ENCODE peak calls at places on chromosomes 6 and 20, in four cellular contexts. M, E, U and V are unnamed samples.
A peak's percentile ranks its signal among the peaks of the same experiment; 100 is the strongest.

GRCh38 chr20:641516-641913 is 11.5 kb downstream of the SRXN1 start:
- DNase-seq in E (no peak), U (no peak), M (no peak), V (peak; percentile 77)

GRCh38 chr6:42099340-42100028 is 42.9 kb downstream of the C6orf132 start:
- DNase-seq in M (no peak), U (no peak), E (peak; percentile 71), V (no peak)

GRCh38 chr6:158518196-158519127 is 41.4 kb upstream of the TMEM181 start:
- DNase-seq in U (peak; percentile 69), M (no peak), E (peak; percentile 69), V (peak; percentile 87)

GRCh38 chr6:157715766-157716171 is 107.3 kb upstream of the SNX9 start:
- DNase-seq in E (peak; percentile 95), U (no peak), M (no peak), V (no peak)

GRCh38 chr6:87728706-87729105 is 26.7 kb upstream of the AKIRIN2 start:
- DNase-seq in U (no peak), E (no peak), M (no peak), V (no peak)

GRCh38 chr6:140602431-140602836 is 1228.0 kb upstream of the CITED2 start:
- DNase-seq in E (no peak), M (no peak), U (no peak), V (no peak)

GRCh38 chr6:55176958-55177357 is 2.6 kb downstream of the HCRTR2 start:
- DNase-seq in U (no peak), E (peak; percentile 23), M (no peak), V (no peak)

GRCh38 chr6:17318435-17319165 is 37.4 kb downstream of the RBM24 start:
- DNase-seq in U (no peak), M (no peak), E (no peak), V (no peak)

GRCh38 chr20:45090481-45090880 is 10.4 kb downstream of the KCNS1 start:
- DNase-seq in M (no peak), E (peak; percentile 7), U (no peak), V (no peak)

GRCh38 chr20:32050851-32051556 is 1.0 kb upstream of the HCK start:
- DNase-seq in U (peak; percentile 69), M (no peak), E (no peak), V (peak; percentile 65)

GRCh38 chr20:62285722-62286121 is 17.1 kb upstream of the ADRM1 start:
- DNase-seq in M (no peak), E (no peak), U (no peak), V (no peak)

GRCh38 chr6:90086517-90086916 is 192.2 kb downstream of the GJA10 start:
- DNase-seq in U (no peak), M (no peak), E (peak; percentile 54), V (no peak)

GRCh38 chr6:36610576-36611336 is 16.6 kb downstream of the SRSF3 start:
- DNase-seq in U (no peak), M (no peak), E (no peak), V (no peak)

GRCh38 chr6:42532038-42532669 is 31.7 kb upstream of the UBR2 start:
- DNase-seq in E (peak; percentile 73), U (no peak), M (peak; percentile 36), V (no peak)

GRCh38 chr6:81865712-81866111 is 113.2 kb upstream of the TENT5A start:
- DNase-seq in E (peak; percentile 92), U (no peak), M (no peak), V (no peak)

GRCh38 chr6:29989211-29989610 is 46.9 kb downstream of the HLA-A start:
- DNase-seq in M (no peak), E (no peak), U (no peak), V (no peak)

GRCh38 chr6:77368660-77369313 is 94.5 kb downstream of the HTR1B start:
- DNase-seq in E (peak; percentile 38), M (no peak), U (peak; percentile 52), V (peak; percentile 80)

GRCh38 chr6:3389390-3390167 is 67.3 kb downstream of the SLC22A23 start:
- DNase-seq in E (peak; percentile 16), U (no peak), M (no peak), V (no peak)

GRCh38 chr20:37413023-37413334 is 67.0 kb downstream of the SRC start:
- DNase-seq in M (no peak), E (no peak), U (no peak), V (no peak)

GRCh38 chr20:6178537-6178936 is 55.7 kb upstream of the FERMT1 start:
- DNase-seq in M (peak; percentile 24), U (no peak), E (peak; percentile 51), V (no peak)

GRCh38 chr6:16301511-16301910 is 63.1 kb downstream of the GMPR start:
- DNase-seq in U (no peak), E (no peak), M (no peak), V (no peak)

GRCh38 chr6:110329348-110329728 is 28.8 kb downstream of the METTL24 start:
- DNase-seq in U (no peak), M (no peak), E (peak; percentile 1), V (no peak)

GRCh38 chr6:110332281-110332680 is 25.9 kb downstream of the METTL24 start:
- DNase-seq in E (no peak), U (no peak), M (no peak), V (no peak)

GRCh38 chr6:110331816-110332215 is 26.3 kb downstream of the METTL24 start:
- DNase-seq in E (peak; percentile 2), U (no peak), M (no peak), V (peak; percentile 37)

GRCh38 chr6:110329729-110330436 is 28.3 kb downstream of the METTL24 start:
- DNase-seq in E (peak; percentile 31), M (no peak), U (no peak), V (no peak)

GRCh38 chr6:110331383-110331782 is 26.8 kb downstream of the METTL24 start:
- DNase-seq in U (no peak), M (no peak), E (no peak), V (no peak)
- H2AK5ac ChIP-seq in U (no peak overlapping the region), M (no peak overlapping the region), E (no peak overlapping the region), V (no peak overlapping the region)

GRCh38 chr6:2165216-2165725 is 80.1 kb downstream of the GMDS start:
- DNase-seq in M (no peak), U (no peak), E (no peak), V (no peak)

GRCh38 chr6:2158596-2159271 is 86.7 kb downstream of the GMDS start:
- DNase-seq in E (peak; percentile 12), M (peak; percentile 56), U (peak; percentile 78), V (peak; percentile 86)

GRCh38 chr6:2157441-2158127 is 87.8 kb downstream of the GMDS start:
- DNase-seq in U (no peak), E (peak; percentile 83), M (no peak), V (no peak)

GRCh38 chr6:2164481-2164880 is 80.9 kb downstream of the GMDS start:
- DNase-seq in M (no peak), E (no peak), U (no peak), V (no peak)

GRCh38 chr6:2162089-2162465 is 83.3 kb downstream of the GMDS start:
- DNase-seq in U (no peak), E (no peak), M (no peak), V (no peak)
- H3K4me2 ChIP-seq in U (no peak overlapping the region), E (no peak overlapping the region), M (no peak overlapping the region), V (no peak overlapping the region)

DNA sequence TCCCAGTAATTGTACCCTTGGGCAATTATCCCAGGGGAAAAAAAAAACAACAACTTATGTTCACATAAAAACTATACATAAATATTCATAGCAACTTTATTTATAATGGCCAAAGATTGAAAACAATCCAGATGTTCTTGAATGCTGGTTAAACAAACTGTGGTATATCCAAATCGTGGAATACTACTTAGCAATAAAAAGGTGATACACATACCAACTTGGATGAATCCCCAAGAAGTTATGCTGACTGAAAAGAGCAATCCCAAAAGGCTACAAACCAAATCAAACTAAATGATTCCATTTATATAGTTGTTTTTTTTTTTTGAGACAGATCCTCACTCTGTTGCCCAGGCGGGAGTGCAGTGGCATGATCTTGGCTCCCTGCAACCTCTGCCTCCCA is 129.7 kb downstream of the QRSL1 start:
- DNase-seq in M (no peak), U (no peak), E (no peak), V (no peak)
- H4K8ac ChIP-seq in M (no peak overlapping the region), U (no peak overlapping the region), E (no peak overlapping the region), V (no peak overlapping the region)

GRCh38 chr20:51359401-51359800 is 183.1 kb downstream of the NFATC2 start:
- DNase-seq in E (no peak), U (no peak), M (no peak), V (no peak)

GRCh38 chr20:51362254-51362653 is 180.3 kb downstream of the NFATC2 start:
- DNase-seq in M (no peak), E (no peak), U (no peak), V (no peak)

GRCh38 chr20:51359947-51360346 is 182.6 kb downstream of the NFATC2 start:
- DNase-seq in E (no peak), U (no peak), M (no peak), V (no peak)

GRCh38 chr20:51360451-51361230 is 181.9 kb downstream of the NFATC2 start:
- DNase-seq in U (no peak), M (no peak), E (peak; percentile 100), V (no peak)

GRCh38 chr20:51361258-51361657 is 181.3 kb downstream of the NFATC2 start:
- DNase-seq in U (no peak), M (no peak), E (no peak), V (no peak)
- H2AK5ac ChIP-seq in U (peak overlapping the region; percentile 13), M (no peak overlapping the region), E (peak overlapping the region; percentile 98), V (no peak overlapping the region)

GRCh38 chr6:112049996-112050395 is 3.9 kb upstream of the CCN6 start:
- DNase-seq in U (no peak), M (no peak), E (no peak), V (no peak)

GRCh38 chr6:112058243-112058642 is 4.3 kb downstream of the CCN6 start:
- DNase-seq in U (no peak), E (no peak), M (no peak), V (no peak)

GRCh38 chr6:112050417-112050816 is 3.5 kb upstream of the CCN6 start:
- DNase-seq in U (no peak), M (no peak), E (no peak), V (no peak)

GRCh38 chr6:112054520-112055160 is 736 bp downstream of the CCN6 start:
- DNase-seq in M (no peak), U (no peak), E (peak; percentile 31), V (no peak)

GRCh38 chr6:112054001-112054400 is at the start of gene CCN6:
- DNase-seq in U (no peak), M (no peak), E (no peak), V (no peak)
- H3K4me2 ChIP-seq in U (no peak within 1 kb of the TSS), M (no peak within 1 kb of the TSS), E (no peak within 1 kb of the TSS), V (no peak within 1 kb of the TSS)

DNA sequence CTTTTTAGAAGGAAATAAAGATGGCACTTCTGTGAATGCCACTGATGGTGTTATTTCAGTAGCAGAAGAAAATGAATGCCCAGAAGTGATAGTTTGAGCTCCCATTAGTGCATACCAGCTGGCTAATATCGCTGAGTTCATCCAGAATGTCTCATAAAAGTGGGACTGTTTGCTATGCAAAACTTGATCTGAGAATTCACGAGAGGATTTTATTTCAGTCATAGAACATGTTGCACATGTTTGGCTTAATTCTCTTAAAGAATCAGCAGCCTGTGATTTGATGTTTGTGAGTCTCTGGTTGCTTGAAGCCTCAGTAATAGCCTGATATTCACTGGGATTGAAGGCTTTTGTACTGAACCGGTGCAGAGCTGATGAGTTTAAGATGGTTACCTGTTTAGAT is 955.4 kb downstream of the PHF3 start:
- DNase-seq in M (no peak), E (no peak), U (no peak), V (no peak)
- H4K8ac ChIP-seq in M (no peak overlapping the region), E (no peak overlapping the region), U (no peak overlapping the region), V (no peak overlapping the region)